ENCODE peak calls at places on chromosome 14, in four cellular contexts. O, T, K and X are unnamed samples.

GRCh38 chr14:104203071-104203425 is 64.7 kb downstream of the KIF26A start:
- DNase-seq in O (no peak), K (no peak), T (no peak), X (no peak)

GRCh38 chr14:21020977-21021545 is 3.8 kb downstream of the NDRG2 start:
- DNase-seq in T (no peak), O (no peak), K (no peak), X (no peak)

GRCh38 chr14:102805454-102805891 is 28.2 kb downstream of the TRAF3 start:
- DNase-seq in O (peak; percentile 34), K (no peak), T (no peak), X (no peak)

GRCh38 chr14:51534623-51535022 is 117.1 kb upstream of the FRMD6 start:
- DNase-seq in O (no peak), K (no peak), T (peak; percentile 42), X (peak; percentile 95)

GRCh38 chr14:95691591-95691990 is 5.4 kb downstream of the TCL1B start:
- DNase-seq in K (no peak), T (no peak), O (no peak), X (no peak)

GRCh38 chr14:44449694-44450093 is 57.4 kb downstream of the FSCB start:
- DNase-seq in K (no peak), O (no peak), T (no peak), X (peak; percentile 0)

GRCh38 chr14:72616294-72616693 is 277.6 kb downstream of the DPF3 start:
- DNase-seq in K (no peak), O (no peak), T (no peak), X (no peak)

GRCh38 chr14:63650336-63650952 is 8.8 kb upstream of the WDR89 start:
- DNase-seq in K (no peak), O (no peak), T (no peak), X (no peak)

GRCh38 chr14:51849095-51849494 is 11.3 kb upstream of the GNG2 start:
- DNase-seq in K (no peak), T (no peak), O (no peak), X (no peak)

GRCh38 chr14:64698899-64699298 is 5.3 kb upstream of the PLEKHG3 start:
- DNase-seq in O (no peak), K (no peak), T (peak; percentile 38), X (no peak)

GRCh38 chr14:105533391-105533790 is 7.0 kb downstream of the TMEM121 start:
- DNase-seq in T (no peak), O (no peak), K (no peak), X (no peak)

GRCh38 chr14:96274122-96274910 is 18.3 kb downstream of the BDKRB1 start:
- DNase-seq in T (no peak), O (no peak), K (no peak), X (no peak)

GRCh38 chr14:58082011-58082410 is 70.0 kb downstream of the ARMH4 start:
- DNase-seq in O (no peak), T (no peak), K (no peak), X (no peak)

GRCh38 chr14:72741836-72742681 is 151.8 kb downstream of the DPF3 start:
- DNase-seq in T (no peak), O (peak; percentile 87), K (no peak), X (no peak)

GRCh38 chr14:21070083-21070609 is at the start of gene ARHGEF40:
- DNase-seq in O (peak; percentile 64), T (no peak), K (peak; percentile 58), X (no peak)

GRCh38 chr14:95151561-95151960 is 5.8 kb downstream of the DICER1 start:
- DNase-seq in T (no peak), O (no peak), K (no peak), X (no peak)

GRCh38 chr14:50347521-50347920 is 35.4 kb downstream of the DMAC2L start:
- DNase-seq in T (peak; percentile 42), K (no peak), O (peak; percentile 59), X (no peak)

GRCh38 chr14:67722293-67722692 is 20.6 kb downstream of the RDH12 start:
- DNase-seq in T (no peak), O (no peak), K (peak; percentile 35), X (no peak)

GRCh38 chr14:87522575-87522974 is 470.4 kb downstream of the GALC start:
- DNase-seq in O (no peak), K (peak; percentile 57), T (no peak), X (no peak)

GRCh38 chr14:78157855-78158436 is 12.2 kb upstream of the NRXN3 start:
- DNase-seq in O (peak; percentile 14), T (no peak), K (peak; percentile 57), X (peak; percentile 3)

GRCh38 chr14:59004012-59004411 is 184.5 kb upstream of the DAAM1 start:
- DNase-seq in O (no peak), K (no peak), T (no peak), X (no peak)

GRCh38 chr14:74804219-74804825 is 41.2 kb downstream of the YLPM1 start:
- DNase-seq in K (no peak), O (peak; percentile 17), T (peak; percentile 50), X (peak; percentile 26)

GRCh38 chr14:75982724-75983358 is 1.0 kb upstream of the TGFB3 start:
- DNase-seq in K (no peak), T (peak; percentile 35), O (peak; percentile 59), X (no peak)

GRCh38 chr14:77311217-77311616 is 9.5 kb downstream of the POMT2 start:
- DNase-seq in O (no peak), T (no peak), K (no peak), X (no peak)

GRCh38 chr14:96581902-96582640 is 79.9 kb downstream of the PAPOLA start:
- DNase-seq in O (peak; percentile 45), T (no peak), K (peak; percentile 50), X (no peak)

GRCh38 chr14:105414456-105415371 is 4.9 kb upstream of the MTA1 start:
- DNase-seq in O (peak; percentile 81), K (peak; percentile 75), T (peak; percentile 61), X (peak; percentile 22)

GRCh38 chr14:23930742-23931141 is 22.8 kb upstream of the DHRS4 start:
- DNase-seq in O (no peak), K (no peak), T (no peak), X (no peak)

GRCh38 chr14:94066089-94066676 is 14.8 kb downstream of the DDX24 start:
- DNase-seq in T (peak; percentile 12), K (no peak), O (no peak), X (peak; percentile 38)

GRCh38 chr14:82999802-83000201 is 1466.1 kb upstream of the SEL1L start:
- DNase-seq in T (no peak), O (no peak), K (peak; percentile 19), X (no peak)

GRCh38 chr14:32010561-32011188 is 66.4 kb upstream of the ARHGAP5 start:
- DNase-seq in T (peak; percentile 95), O (peak; percentile 37), K (no peak), X (peak; percentile 92)

GRCh38 chr14:105217764-105218163 is 30.6 kb upstream of the BTBD6 start:
- DNase-seq in K (no peak), T (no peak), O (no peak), X (no peak)

GRCh38 chr14:89845346-89845745 is 109.2 kb downstream of the EFCAB11 start:
- DNase-seq in O (no peak), T (peak; percentile 78), K (no peak), X (no peak)

GRCh38 chr14:89625208-89625987 is 208.4 kb upstream of the FOXN3 start:
- DNase-seq in T (no peak), O (no peak), K (no peak), X (no peak)

GRCh38 chr14:56338674-56339073 is 220.5 kb downstream of the PELI2 start:
- DNase-seq in O (no peak), T (no peak), K (no peak), X (no peak)

GRCh38 chr14:105709281-105710118 is 183.1 kb downstream of the TMEM121 start:
- DNase-seq in T (no peak), O (no peak), K (no peak), X (no peak)

DNA sequence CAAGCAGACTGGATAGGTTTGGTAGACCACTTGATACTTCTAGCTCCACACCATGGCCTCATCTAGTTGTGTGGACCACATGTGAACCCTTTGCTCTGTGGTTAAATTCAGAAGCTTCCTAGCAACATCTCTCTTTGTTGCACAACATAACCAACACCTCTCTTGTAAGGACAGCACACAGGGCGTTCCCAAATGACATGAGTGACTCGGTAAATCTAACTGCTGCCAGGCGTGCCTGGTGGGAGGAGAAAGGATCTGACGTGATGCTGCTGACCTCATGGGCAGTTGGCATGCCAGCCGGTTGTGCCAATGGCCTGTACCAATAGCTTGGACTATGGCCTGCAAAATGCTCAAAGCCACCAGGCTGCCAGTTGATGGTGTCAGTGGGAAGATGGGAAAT is 93.8 kb downstream of the CPSF2 start:
- DNase-seq in K (no peak), T (peak; percentile 38), O (no peak), X (no peak)
- TF ChIP-seq NR3C1 in K (no peak), T (no peak), O (no peak), X (no peak)

GRCh38 chr14:22569106-22569748 is 19.8 kb downstream of the DAD1 start:
- DNase-seq in K (no peak), T (no peak), O (no peak), X (no peak)
- TF ChIP-seq NR3C1 in K (no peak), T (no peak), O (no peak), X (no peak)

GRCh38 chr14:99584823-99585222 is 19.2 kb downstream of the CCDC85C start:
- DNase-seq in K (no peak), T (no peak), O (no peak), X (no peak)

GRCh38 chr14:99586761-99587462 is 17.1 kb downstream of the CCDC85C start:
- DNase-seq in K (no peak), T (no peak), O (no peak), X (no peak)

GRCh38 chr14:99589031-99589441 is 15.0 kb downstream of the CCDC85C start:
- DNase-seq in K (no peak), T (no peak), O (no peak), X (no peak)

GRCh38 chr14:99587463-99588278 is 16.3 kb downstream of the CCDC85C start:
- DNase-seq in O (no peak), K (no peak), T (no peak), X (no peak)

DNA sequence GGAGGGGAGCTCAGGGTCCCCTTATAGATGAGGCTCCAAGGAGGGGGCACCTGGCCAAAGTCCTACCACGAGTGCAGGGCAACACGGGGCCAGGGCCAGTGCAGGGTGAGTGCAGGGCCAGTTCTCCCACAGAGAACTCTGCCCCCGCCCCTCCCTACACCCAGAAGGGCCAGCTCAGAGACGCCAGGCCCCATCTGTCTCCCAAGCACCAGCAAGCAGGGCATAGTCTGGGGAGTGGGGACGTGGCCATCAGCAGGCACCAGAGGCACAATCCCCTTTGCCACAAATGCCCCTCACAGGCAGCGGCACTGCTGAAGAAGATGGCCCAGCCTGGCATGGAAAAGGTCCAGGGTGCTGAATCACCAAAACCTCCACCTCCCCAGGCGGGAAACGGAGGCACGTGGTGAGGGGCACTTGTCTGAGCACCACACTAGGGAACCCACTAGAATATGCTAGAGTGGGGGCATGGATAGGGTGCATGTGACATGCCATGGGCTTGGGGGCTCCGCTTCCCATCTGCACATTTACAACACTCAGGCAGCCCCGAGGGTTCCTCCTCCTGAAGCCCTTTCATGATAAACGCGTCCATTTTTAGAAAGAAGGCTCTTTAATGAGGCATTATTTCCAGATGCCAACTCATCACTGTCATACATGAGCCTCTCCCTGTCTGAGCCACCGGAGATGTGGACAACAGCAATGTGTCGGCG is 17.8 kb downstream of the CCDC85C start:
- DNase-seq in O (no peak), T (no peak), K (no peak), X (no peak)
- TF ChIP-seq NR3C1 in O (no peak), T (no peak), K (no peak), X (no peak)

GRCh38 chr14:100325958-100326357 is 2.8 kb downstream of the SLC25A47 start:
- DNase-seq in K (no peak), T (no peak), O (no peak), X (no peak)
- TF ChIP-seq NR3C1 in K (no peak), T (no peak), O (no peak), X (no peak)

GRCh38 chr14:28057286-28058011 is 709.1 kb upstream of the FOXG1 start:
- DNase-seq in O (no peak), K (no peak), T (no peak), X (no peak)
- TF ChIP-seq NR3C1 in O (no peak), K (no peak), T (no peak), X (no peak)